ENCODE peak calls at places on chromosome 13, in six cellular contexts. One of them, this sample, is unnamed.
A peak's percentile ranks its signal among the peaks of the same experiment; 100 is the strongest.

GRCh38 chr13:113971471-113972231 is 2.2 kb downstream of the C13orf46 start:
- DNase-seq in cardiac muscle cell: no peak
- DNase-seq in tibial nerve: no peak
- DNase-seq in NT2/D1: no peak
- DNase-seq in mammary epithelial cell: no peak
- DNase-seq in lower lobe of right lung: peak; percentile 46
- DNase-seq in this sample: no peak

GRCh38 chr13:82627183-82627582 is 1255.1 kb downstream of the SLITRK1 start:
- DNase-seq in mammary epithelial cell: peak; percentile 79
- DNase-seq in cardiac muscle cell: no peak
- DNase-seq in lower lobe of right lung: no peak
- DNase-seq in NT2/D1: no peak
- DNase-seq in tibial nerve: no peak
- DNase-seq in this sample: no peak

GRCh38 chr13:80040219-80040976 is 300.5 kb downstream of the SPRY2 start:
- DNase-seq in NT2/D1: no peak
- DNase-seq in mammary epithelial cell: peak; percentile 99
- DNase-seq in lower lobe of right lung: no peak
- DNase-seq in cardiac muscle cell: peak; percentile 91
- DNase-seq in tibial nerve: no peak
- DNase-seq in this sample: no peak

GRCh38 chr13:95237310-95237870 is 63.9 kb downstream of the ABCC4 start:
- DNase-seq in cardiac muscle cell: no peak
- DNase-seq in tibial nerve: no peak
- DNase-seq in lower lobe of right lung: peak; percentile 66
- DNase-seq in mammary epithelial cell: no peak
- DNase-seq in NT2/D1: no peak
- DNase-seq in this sample: no peak

GRCh38 chr13:38819596-38819995 is 132.7 kb downstream of the FREM2 start:
- DNase-seq in NT2/D1: no peak
- DNase-seq in tibial nerve: no peak
- DNase-seq in cardiac muscle cell: no peak
- DNase-seq in mammary epithelial cell: no peak
- DNase-seq in lower lobe of right lung: no peak
- DNase-seq in this sample: no peak

GRCh38 chr13:36549126-36549702 is 116.9 kb downstream of the CCNA1 start:
- DNase-seq in cardiac muscle cell: no peak
- DNase-seq in mammary epithelial cell: no peak
- DNase-seq in lower lobe of right lung: no peak
- DNase-seq in tibial nerve: no peak
- DNase-seq in NT2/D1: no peak
- DNase-seq in this sample: no peak

GRCh38 chr13:48398450-48399095 is 14.3 kb downstream of the LPAR6 start:
- DNase-seq in cardiac muscle cell: no peak
- DNase-seq in NT2/D1: no peak
- DNase-seq in tibial nerve: no peak
- DNase-seq in mammary epithelial cell: peak; percentile 23
- DNase-seq in lower lobe of right lung: no peak
- DNase-seq in this sample: no peak

GRCh38 chr13:76361868-76362267 is 524.3 kb downstream of the KCTD12 start:
- DNase-seq in mammary epithelial cell: no peak
- DNase-seq in tibial nerve: no peak
- DNase-seq in NT2/D1: no peak
- DNase-seq in lower lobe of right lung: no peak
- DNase-seq in cardiac muscle cell: no peak
- DNase-seq in this sample: no peak

GRCh38 chr13:74438911-74439310 is 304.7 kb upstream of the KLF12 start:
- DNase-seq in NT2/D1: no peak
- DNase-seq in mammary epithelial cell: no peak
- DNase-seq in tibial nerve: no peak
- DNase-seq in cardiac muscle cell: no peak
- DNase-seq in lower lobe of right lung: no peak
- DNase-seq in this sample: no peak

GRCh38 chr13:106384516-106384915 is 150.9 kb downstream of the EFNB2 start:
- DNase-seq in lower lobe of right lung: no peak
- DNase-seq in tibial nerve: no peak
- DNase-seq in cardiac muscle cell: no peak
- DNase-seq in NT2/D1: peak; percentile 33
- DNase-seq in mammary epithelial cell: no peak
- DNase-seq in this sample: no peak

GRCh38 chr13:49649244-49649962 is 21.1 kb downstream of the ARL11 start:
- DNase-seq in mammary epithelial cell: peak; percentile 20
- DNase-seq in tibial nerve: no peak
- DNase-seq in cardiac muscle cell: peak; percentile 66
- DNase-seq in lower lobe of right lung: no peak
- DNase-seq in NT2/D1: no peak
- DNase-seq in this sample: no peak

GRCh38 chr13:103134271-103134670 is 68.1 kb upstream of the SLC10A2 start:
- DNase-seq in cardiac muscle cell: no peak
- DNase-seq in NT2/D1: no peak
- DNase-seq in lower lobe of right lung: no peak
- DNase-seq in mammary epithelial cell: no peak
- DNase-seq in tibial nerve: no peak
- DNase-seq in this sample: no peak

GRCh38 chr13:75263741-75264407 is 218.1 kb downstream of the TBC1D4 start:
- DNase-seq in tibial nerve: no peak
- DNase-seq in NT2/D1: no peak
- DNase-seq in cardiac muscle cell: peak; percentile 6
- DNase-seq in lower lobe of right lung: no peak
- DNase-seq in mammary epithelial cell: peak; percentile 51
- DNase-seq in this sample: no peak

GRCh38 chr13:32610977-32611376 is 24.7 kb downstream of the PDS5B start:
- DNase-seq in NT2/D1: no peak
- DNase-seq in cardiac muscle cell: no peak
- DNase-seq in tibial nerve: no peak
- DNase-seq in mammary epithelial cell: no peak
- DNase-seq in lower lobe of right lung: no peak
- DNase-seq in this sample: no peak

GRCh38 chr13:98103942-98104880 is 38.7 kb upstream of the FARP1 start:
- DNase-seq in mammary epithelial cell: peak; percentile 9
- DNase-seq in tibial nerve: no peak
- DNase-seq in cardiac muscle cell: no peak
- DNase-seq in NT2/D1: peak; percentile 44
- DNase-seq in lower lobe of right lung: no peak
- DNase-seq in this sample: no peak

GRCh38 chr13:43307921-43308433 is 284.6 kb downstream of the DNAJC15 start:
- DNase-seq in lower lobe of right lung: peak; percentile 89
- DNase-seq in tibial nerve: peak; percentile 71
- DNase-seq in mammary epithelial cell: peak; percentile 34
- DNase-seq in cardiac muscle cell: peak; percentile 95
- DNase-seq in NT2/D1: no peak
- DNase-seq in this sample: no peak

GRCh38 chr13:43305416-43305815 is 282.0 kb downstream of the DNAJC15 start:
- DNase-seq in mammary epithelial cell: no peak
- DNase-seq in tibial nerve: no peak
- DNase-seq in NT2/D1: no peak
- DNase-seq in cardiac muscle cell: no peak
- DNase-seq in lower lobe of right lung: no peak
- DNase-seq in this sample: no peak

GRCh38 chr13:43307221-43307920 is 284.0 kb downstream of the DNAJC15 start:
- DNase-seq in tibial nerve: no peak
- DNase-seq in mammary epithelial cell: no peak
- DNase-seq in lower lobe of right lung: no peak
- DNase-seq in cardiac muscle cell: no peak
- DNase-seq in NT2/D1: no peak
- DNase-seq in this sample: no peak

GRCh38 chr13:43306364-43306763 is 283.0 kb downstream of the DNAJC15 start:
- DNase-seq in cardiac muscle cell: no peak
- DNase-seq in lower lobe of right lung: no peak
- DNase-seq in mammary epithelial cell: no peak
- DNase-seq in NT2/D1: no peak
- DNase-seq in tibial nerve: no peak
- DNase-seq in this sample: no peak

DNA sequence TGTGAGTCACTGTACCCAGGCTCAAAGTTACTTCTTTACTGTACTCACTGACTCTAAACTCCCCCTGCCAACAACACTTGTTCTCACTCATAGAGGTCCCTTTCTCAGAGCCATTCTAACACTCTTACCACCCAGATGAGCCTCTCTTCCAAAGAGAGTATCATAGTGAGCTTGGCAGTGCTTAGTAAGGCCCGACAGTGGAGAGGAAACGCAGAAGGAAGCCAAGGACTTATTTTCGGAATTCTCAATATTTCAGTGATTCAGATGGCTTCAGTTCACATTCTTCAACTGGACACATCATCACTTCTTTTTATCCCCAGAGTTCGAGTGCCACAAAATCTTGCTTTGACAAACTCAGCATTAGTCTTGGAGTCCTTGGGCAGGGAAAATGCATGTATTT is 285.9 kb downstream of the DNAJC15 start:
- DNase-seq in lower lobe of right lung: no peak
- DNase-seq in NT2/D1: no peak
- DNase-seq in cardiac muscle cell: no peak
- DNase-seq in mammary epithelial cell: no peak
- DNase-seq in tibial nerve: no peak
- DNase-seq in this sample: no peak
- H3K27me3 ChIP-seq in lower lobe of right lung: no peaks in the 10 kb centered on the region
- H3K27me3 ChIP-seq in NT2/D1: no peaks in the 10 kb centered on the region
- H3K27me3 ChIP-seq in cardiac muscle cell: no peaks in the 10 kb centered on the region
- H3K27me3 ChIP-seq in mammary epithelial cell: no peaks in the 10 kb centered on the region
- H3K27me3 ChIP-seq in tibial nerve: no peaks in the 10 kb centered on the region
- H3K27me3 ChIP-seq in this sample: no peaks in the 10 kb centered on the region

GRCh38 chr13:30381049-30381448 is 41.2 kb upstream of the UBE2L5 start:
- DNase-seq in NT2/D1: no peak
- DNase-seq in lower lobe of right lung: no peak
- DNase-seq in tibial nerve: no peak
- DNase-seq in mammary epithelial cell: no peak
- DNase-seq in cardiac muscle cell: no peak
- DNase-seq in this sample: no peak
- H3K4me1 ChIP-seq in NT2/D1: peaks cover 6% of the 10 kb centered on the region
- H3K4me1 ChIP-seq in lower lobe of right lung: peaks cover 10% of the 10 kb centered on the region
- H3K4me1 ChIP-seq in tibial nerve: no peaks in the 10 kb centered on the region
- H3K4me1 ChIP-seq in mammary epithelial cell: peaks cover 8% of the 10 kb centered on the region
- H3K4me1 ChIP-seq in cardiac muscle cell: peaks cover 16% of the 10 kb centered on the region
- H3K4me1 ChIP-seq in this sample: peaks cover 2% of the 10 kb centered on the region

GRCh38 chr13:27967203-27967735 is 1.8 kb downstream of the CDX2 start:
- DNase-seq in mammary epithelial cell: no peak
- DNase-seq in cardiac muscle cell: no peak
- DNase-seq in lower lobe of right lung: no peak
- DNase-seq in NT2/D1: no peak
- DNase-seq in tibial nerve: no peak
- DNase-seq in this sample: no peak

GRCh38 chr13:27967736-27968315 is 1.3 kb downstream of the CDX2 start:
- DNase-seq in mammary epithelial cell: no peak
- DNase-seq in NT2/D1: no peak
- DNase-seq in lower lobe of right lung: no peak
- DNase-seq in cardiac muscle cell: no peak
- DNase-seq in tibial nerve: no peak
- DNase-seq in this sample: no peak

GRCh38 chr13:27969073-27969865 is at the start of gene CDX2:
- DNase-seq in cardiac muscle cell: no peak
- DNase-seq in mammary epithelial cell: no peak
- DNase-seq in tibial nerve: no peak
- DNase-seq in lower lobe of right lung: no peak
- DNase-seq in NT2/D1: no peak
- DNase-seq in this sample: no peak

GRCh38 chr13:27969866-27970229 is 733 bp upstream of the CDX2 start:
- DNase-seq in NT2/D1: no peak
- DNase-seq in cardiac muscle cell: no peak
- DNase-seq in lower lobe of right lung: no peak
- DNase-seq in mammary epithelial cell: no peak
- DNase-seq in tibial nerve: no peak
- DNase-seq in this sample: no peak

DNA sequence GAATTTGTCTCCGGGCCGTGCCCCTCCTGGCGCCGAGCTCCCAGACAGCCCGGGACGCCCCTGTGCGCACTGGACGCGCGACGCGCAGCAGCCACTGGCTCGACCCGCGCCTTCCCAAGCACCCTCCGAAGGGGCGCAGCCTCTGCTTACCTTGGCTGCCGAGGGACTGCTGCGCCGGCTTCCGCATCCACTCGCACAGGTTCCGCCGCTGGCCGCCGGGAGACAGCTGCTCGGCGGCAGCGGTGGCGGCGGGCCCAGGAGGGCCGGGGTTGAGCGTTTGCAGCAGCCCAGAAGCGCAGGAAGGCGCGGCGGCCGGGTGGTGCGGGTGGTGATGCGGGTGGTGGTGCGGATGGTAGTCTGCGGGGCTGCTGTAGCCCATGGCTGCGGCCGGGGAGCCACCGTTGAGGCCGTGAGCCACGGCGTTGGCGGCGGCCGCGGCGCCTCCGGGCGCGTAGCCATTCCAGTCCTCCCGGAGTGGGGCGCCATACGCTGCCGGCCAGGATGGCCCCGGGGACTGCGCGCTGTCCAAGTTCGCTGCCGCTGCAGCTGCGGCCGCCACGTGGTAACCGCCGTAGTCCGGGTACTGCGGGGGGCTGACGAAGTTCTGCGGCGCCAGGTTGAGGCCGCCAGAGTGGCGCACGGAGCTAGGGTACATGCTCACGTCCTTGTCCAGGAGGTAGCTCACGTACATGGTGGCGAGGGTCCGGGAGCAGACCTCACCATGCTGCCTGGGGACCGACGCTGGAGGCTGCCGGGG is 621 bp downstream of the CDX2 start:
- DNase-seq in tibial nerve: no peak
- DNase-seq in cardiac muscle cell: no peak
- DNase-seq in NT2/D1: no peak
- DNase-seq in lower lobe of right lung: no peak
- DNase-seq in mammary epithelial cell: peak; percentile 31
- DNase-seq in this sample: no peak
- H3K27me3 ChIP-seq in tibial nerve: peaks cover 3% of the 10 kb centered on the region
- H3K27me3 ChIP-seq in cardiac muscle cell: peaks cover 100% of the 10 kb centered on the region
- H3K27me3 ChIP-seq in NT2/D1: peaks cover 97% of the 10 kb centered on the region
- H3K27me3 ChIP-seq in lower lobe of right lung: peaks cover 100% of the 10 kb centered on the region
- H3K27me3 ChIP-seq in mammary epithelial cell: peaks cover 69% of the 10 kb centered on the region
- H3K27me3 ChIP-seq in this sample: peaks cover 93% of the 10 kb centered on the region

DNA sequence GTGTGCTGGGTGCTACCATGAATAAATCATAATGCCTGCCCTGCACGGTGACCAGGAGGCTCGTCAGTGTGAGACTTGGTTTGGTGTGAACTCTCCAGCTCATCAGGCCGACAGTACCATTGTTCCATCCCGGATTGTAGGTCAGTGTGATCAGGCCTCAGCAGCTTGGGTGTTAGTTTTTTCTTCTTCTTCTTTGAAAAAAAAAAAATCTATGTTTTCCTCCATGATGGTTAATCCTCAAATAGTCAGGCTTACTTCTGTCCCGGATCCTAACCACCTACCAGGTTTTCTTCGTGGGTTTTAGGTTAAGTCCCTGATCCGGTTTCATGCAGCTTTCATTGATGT is 8.3 kb upstream of the AMER2 start:
- DNase-seq in NT2/D1: no peak
- DNase-seq in tibial nerve: no peak
- DNase-seq in lower lobe of right lung: no peak
- DNase-seq in cardiac muscle cell: no peak
- DNase-seq in mammary epithelial cell: no peak
- DNase-seq in this sample: no peak
- H3K4me1 ChIP-seq in NT2/D1: no peaks in the 10 kb centered on the region
- H3K4me1 ChIP-seq in tibial nerve: no peaks in the 10 kb centered on the region
- H3K4me1 ChIP-seq in lower lobe of right lung: no peaks in the 10 kb centered on the region
- H3K4me1 ChIP-seq in cardiac muscle cell: no peaks in the 10 kb centered on the region
- H3K4me1 ChIP-seq in mammary epithelial cell: no peaks in the 10 kb centered on the region
- H3K4me1 ChIP-seq in this sample: no peaks in the 10 kb centered on the region